ENCODE peak calls at places on chromosomes 1 and 21, in nine cellular contexts. D is retina; J is posterior cingulate gyrus; L is HFFc6; O is activated CD8-positive, alpha-beta memory T cell treated with anti-CD3 and anti-CD28 coated beads for 4 hours; F is fibroblast of pulmonary artery; K is activated CD4-positive, alpha-beta T cell treated with anti-CD3 and anti-CD28 coated beads, Interleukin-2, amount 50 U/mL, for 24 hours; X is T-cell; G is ovary. Q is an unnamed sample.

GRCh38 chr1:175178056-175178455 is 14.5 kb downstream of the KIAA0040 start:
- DNase-seq in K (no peak), X (no peak), L (no peak), D (no peak), G (no peak), F (no peak), J (no peak), O (no peak), Q (no peak)

GRCh38 chr1:25505706-25506385 is 37.6 kb upstream of the LDLRAP1 start:
- DNase-seq in D (no peak), G (no peak), L (no peak), J (no peak), K (no peak), O (no peak), X (no peak), F (no peak), Q (no peak)

GRCh38 chr21:32135401-32136363 is 143.2 kb downstream of the MIS18A start:
- DNase-seq in K (no peak), F (no peak), L (no peak), D (no peak), J (peak; percentile 53), G (no peak), X (no peak), O (no peak), Q (no peak)

GRCh38 chr1:6884652-6885153 is 99.4 kb downstream of the CAMTA1 start:
- DNase-seq in O (no peak), L (no peak), F (no peak), X (no peak), J (no peak), G (no peak), K (no peak), D (no peak), Q (no peak)

GRCh38 chr1:207355060-207355459 is 33.6 kb downstream of the CD55 start:
- DNase-seq in L (no peak), F (no peak), X (no peak), O (no peak), K (no peak), G (no peak), J (no peak), D (no peak), Q (no peak)

GRCh38 chr1:180288894-180289293 is 58.8 kb downstream of the LHX4 start:
- DNase-seq in D (no peak), L (no peak), J (no peak), O (no peak), K (no peak), F (no peak), X (no peak), G (no peak), Q (no peak)

GRCh38 chr1:236774926-236775325 is 20.2 kb upstream of the MTR start:
- DNase-seq in D (no peak), G (no peak), K (no peak), L (no peak), F (peak; percentile 72), J (no peak), X (no peak), O (no peak), Q (no peak)

GRCh38 chr1:55706397-55706796 is 491.2 kb upstream of the USP24 start:
- DNase-seq in G (no peak), X (no peak), F (no peak), O (no peak), L (no peak), J (no peak), D (no peak), K (no peak), Q (no peak)

GRCh38 chr1:182166750-182167149 is 105.2 kb upstream of the ZNF648 start:
- DNase-seq in K (no peak), F (no peak), D (no peak), O (no peak), G (no peak), L (no peak), J (no peak), X (no peak), Q (no peak)

GRCh38 chr1:233269656-233270055 is 25.9 kb downstream of the PCNX2 start:
- DNase-seq in O (no peak), F (no peak), G (no peak), L (peak; percentile 15), J (no peak), X (no peak), K (no peak), D (no peak), Q (no peak)